ENCODE peak calls at places on chromosomes 12 and 14, in seven cellular contexts. T is dorsolateral prefrontal cortex, D is NB4, V is esophagus squamous epithelium, M is fibroblast of the conjunctiva, G is globus pallidus, H is upper lobe of right lung. Y is an unnamed sample.
A peak's percentile ranks its signal among the peaks of the same experiment; 100 is the strongest.

GRCh38 chr12:54032627-54033100 is at the start of gene HOXC5:
- DNase-seq in T (no peak), D (peak; percentile 81), V (no peak), M (peak; percentile 27), G (no peak), H (peak; percentile 72), Y (peak; percentile 93)

GRCh38 chr12:15770581-15770980 is 18.6 kb downstream of the EPS8 start:
- DNase-seq in T (no peak), D (no peak), V (no peak), M (no peak), G (no peak), H (no peak), Y (no peak)

GRCh38 chr12:94560416-94561221 is 89.7 kb downstream of the TMCC3 start:
- DNase-seq in T (peak; percentile 53), D (peak; percentile 53), V (no peak), M (peak; percentile 6), G (peak; percentile 61), H (no peak), Y (no peak)

GRCh38 chr12:25054783-25055144 is 105.9 kb upstream of the BCAT1 start:
- DNase-seq in T (no peak), D (peak; percentile 50), V (no peak), M (no peak), G (no peak), H (no peak), Y (no peak)

GRCh38 chr12:47704719-47705118 is 1.1 kb downstream of the RPAP3 start:
- DNase-seq in T (no peak), D (no peak), V (no peak), M (no peak), G (no peak), H (no peak), Y (no peak)

GRCh38 chr12:64968989-64969819 is 144.8 kb downstream of the TBC1D30 start:
- DNase-seq in T (no peak), D (no peak), V (no peak), M (no peak), G (no peak), H (no peak), Y (no peak)

GRCh38 chr12:121657305-121658008 is 12.0 kb downstream of the MORN3 start:
- DNase-seq in T (no peak), D (no peak), V (no peak), M (no peak), G (no peak), H (no peak), Y (no peak)

GRCh38 chr12:116687888-116688287 is 50.0 kb downstream of the SPRING1 start:
- DNase-seq in T (no peak), D (peak; percentile 93), V (no peak), M (no peak), G (no peak), H (no peak), Y (peak; percentile 67)

GRCh38 chr12:91064640-91065039 is 6.8 kb upstream of the KERA start:
- DNase-seq in T (no peak), D (no peak), V (no peak), M (no peak), G (no peak), H (no peak), Y (no peak)

GRCh38 chr14:100065161-100065871 is at the start of gene EVL:
- DNase-seq in T (no peak), D (peak; percentile 94), V (no peak), M (no peak), G (peak; percentile 46), H (peak; percentile 86), Y (no peak)

GRCh38 chr14:22375321-22375930 is 213.6 kb downstream of the DAD1 start:
- DNase-seq in T (no peak), D (peak; percentile 72), V (no peak), M (peak; percentile 24), G (peak; percentile 64), H (no peak), Y (peak; percentile 21)

GRCh38 chr12:32504626-32505025 is 105.3 kb downstream of the FGD4 start:
- DNase-seq in T (no peak), D (no peak), V (no peak), M (no peak), G (no peak), H (no peak), Y (no peak)

GRCh38 chr12:14267724-14268123 is 97.8 kb upstream of the ATF7IP start:
- DNase-seq in T (no peak), D (no peak), V (no peak), M (no peak), G (no peak), H (no peak), Y (no peak)

GRCh38 chr12:51941011-51941561 is 10.4 kb upstream of the ACVR1B start:
- DNase-seq in T (no peak), D (no peak), V (no peak), M (no peak), G (no peak), H (no peak), Y (peak; percentile 77)